ENCODE peak calls at places on chromosomes 4 and X, in ten cellular contexts. One of them, this sample, is unnamed. For H3K4me1, the result is how much of the 10 kb centered on the place peaks cover.

GRCh38 chr4:189840356-189840755 is 100.3 kb upstream of the FRG1 start:
- DNase-seq in IMR-90: no peak
- DNase-seq in adrenal gland: no peak
- DNase-seq in HCT116: no peak
- DNase-seq in H1: no peak
- DNase-seq in GM12878: no peak
- DNase-seq in suprapubic skin: no peak
- DNase-seq in tibial nerve: no peak
- DNase-seq in prostate gland: no peak
- DNase-seq in body of pancreas: no peak
- DNase-seq in this sample: no peak

GRCh38 chrX:136210243-136210642 is 41.0 kb downstream of the MAP7D3 start:
- DNase-seq in tibial nerve: no peak
- DNase-seq in suprapubic skin: no peak
- DNase-seq in body of pancreas: no peak
- DNase-seq in HCT116: no peak
- DNase-seq in adrenal gland: no peak
- DNase-seq in IMR-90: no peak
- DNase-seq in H1: no peak
- DNase-seq in GM12878: no peak
- DNase-seq in prostate gland: no peak
- DNase-seq in this sample: no peak

GRCh38 chr4:17168571-17168970 is 270.1 kb upstream of the LDB2 start:
- DNase-seq in IMR-90: peak
- DNase-seq in HCT116: no peak
- DNase-seq in GM12878: no peak
- DNase-seq in body of pancreas: no peak
- DNase-seq in H1: no peak
- DNase-seq in prostate gland: no peak
- DNase-seq in tibial nerve: no peak
- DNase-seq in suprapubic skin: no peak
- DNase-seq in adrenal gland: no peak
- DNase-seq in this sample: no peak

GRCh38 chr4:120939693-120940092 is 17.2 kb upstream of the PRDM5 start:
- DNase-seq in IMR-90: no peak
- DNase-seq in prostate gland: no peak
- DNase-seq in adrenal gland: no peak
- DNase-seq in HCT116: no peak
- DNase-seq in suprapubic skin: no peak
- DNase-seq in H1: no peak
- DNase-seq in tibial nerve: no peak
- DNase-seq in GM12878: no peak
- DNase-seq in body of pancreas: no peak
- DNase-seq in this sample: no peak

GRCh38 chr4:174316954-174317353 is 33.2 kb downstream of the CEP44 start:
- DNase-seq in prostate gland: no peak
- DNase-seq in tibial nerve: no peak
- DNase-seq in suprapubic skin: no peak
- DNase-seq in IMR-90: peak
- DNase-seq in adrenal gland: no peak
- DNase-seq in GM12878: no peak
- DNase-seq in body of pancreas: no peak
- DNase-seq in HCT116: no peak
- DNase-seq in H1: no peak
- DNase-seq in this sample: no peak

GRCh38 chr4:123217676-123218075 is 178.9 kb upstream of the SPRY1 start:
- DNase-seq in body of pancreas: no peak
- DNase-seq in GM12878: no peak
- DNase-seq in IMR-90: no peak
- DNase-seq in H1: no peak
- DNase-seq in prostate gland: no peak
- DNase-seq in adrenal gland: no peak
- DNase-seq in suprapubic skin: no peak
- DNase-seq in HCT116: no peak
- DNase-seq in tibial nerve: no peak
- DNase-seq in this sample: no peak

GRCh38 chrX:17023670-17024069 is 77.2 kb downstream of the REPS2 start:
- DNase-seq in H1: no peak
- DNase-seq in prostate gland: no peak
- DNase-seq in tibial nerve: no peak
- DNase-seq in body of pancreas: no peak
- DNase-seq in IMR-90: no peak
- DNase-seq in HCT116: no peak
- DNase-seq in suprapubic skin: no peak
- DNase-seq in GM12878: no peak
- DNase-seq in adrenal gland: no peak
- DNase-seq in this sample: no peak

GRCh38 chrX:140709421-140709846 is at the start of gene LINC00632:
- DNase-seq in HCT116: no peak
- DNase-seq in prostate gland: no peak
- DNase-seq in body of pancreas: no peak
- DNase-seq in adrenal gland: no peak
- DNase-seq in H1: no peak
- DNase-seq in suprapubic skin: no peak
- DNase-seq in IMR-90: no peak
- DNase-seq in GM12878: no peak
- DNase-seq in tibial nerve: no peak
- DNase-seq in this sample: no peak

GRCh38 chr4:119070301-119070700 is 65.3 kb upstream of the MYOZ2 start:
- DNase-seq in GM12878: no peak
- DNase-seq in tibial nerve: no peak
- DNase-seq in IMR-90: no peak
- DNase-seq in body of pancreas: no peak
- DNase-seq in prostate gland: peak
- DNase-seq in suprapubic skin: no peak
- DNase-seq in HCT116: no peak
- DNase-seq in adrenal gland: no peak
- DNase-seq in H1: no peak
- DNase-seq in this sample: no peak

GRCh38 chrX:10022580-10023245 is 55.6 kb downstream of the CLDN34 start:
- DNase-seq in HCT116: no peak
- DNase-seq in adrenal gland: no peak
- DNase-seq in H1: no peak
- DNase-seq in GM12878: no peak
- DNase-seq in IMR-90: peak
- DNase-seq in body of pancreas: peak
- DNase-seq in prostate gland: no peak
- DNase-seq in tibial nerve: no peak
- DNase-seq in suprapubic skin: peak
- DNase-seq in this sample: no peak

GRCh38 chr4:102560743-102561341 is 59.7 kb downstream of the NFKB1 start:
- DNase-seq in HCT116: no peak
- DNase-seq in adrenal gland: no peak
- DNase-seq in suprapubic skin: no peak
- DNase-seq in body of pancreas: no peak
- DNase-seq in tibial nerve: no peak
- DNase-seq in H1: no peak
- DNase-seq in IMR-90: no peak
- DNase-seq in GM12878: no peak
- DNase-seq in prostate gland: no peak
- DNase-seq in this sample: no peak

GRCh38 chr4:102566426-102566825 is 65.3 kb downstream of the NFKB1 start:
- DNase-seq in IMR-90: no peak
- DNase-seq in GM12878: no peak
- DNase-seq in H1: no peak
- DNase-seq in adrenal gland: no peak
- DNase-seq in body of pancreas: no peak
- DNase-seq in HCT116: no peak
- DNase-seq in prostate gland: no peak
- DNase-seq in tibial nerve: no peak
- DNase-seq in suprapubic skin: no peak
- DNase-seq in this sample: no peak

GRCh38 chr4:102560115-102560514 is 59.0 kb downstream of the NFKB1 start:
- DNase-seq in HCT116: no peak
- DNase-seq in body of pancreas: no peak
- DNase-seq in H1: no peak
- DNase-seq in tibial nerve: no peak
- DNase-seq in prostate gland: no peak
- DNase-seq in suprapubic skin: no peak
- DNase-seq in adrenal gland: no peak
- DNase-seq in GM12878: no peak
- DNase-seq in IMR-90: no peak
- DNase-seq in this sample: no peak

GRCh38 chr4:102562995-102563394 is 61.8 kb downstream of the NFKB1 start:
- DNase-seq in suprapubic skin: no peak
- DNase-seq in body of pancreas: no peak
- DNase-seq in GM12878: no peak
- DNase-seq in adrenal gland: no peak
- DNase-seq in HCT116: no peak
- DNase-seq in tibial nerve: no peak
- DNase-seq in IMR-90: peak
- DNase-seq in H1: no peak
- DNase-seq in prostate gland: no peak
- DNase-seq in this sample: no peak

DNA sequence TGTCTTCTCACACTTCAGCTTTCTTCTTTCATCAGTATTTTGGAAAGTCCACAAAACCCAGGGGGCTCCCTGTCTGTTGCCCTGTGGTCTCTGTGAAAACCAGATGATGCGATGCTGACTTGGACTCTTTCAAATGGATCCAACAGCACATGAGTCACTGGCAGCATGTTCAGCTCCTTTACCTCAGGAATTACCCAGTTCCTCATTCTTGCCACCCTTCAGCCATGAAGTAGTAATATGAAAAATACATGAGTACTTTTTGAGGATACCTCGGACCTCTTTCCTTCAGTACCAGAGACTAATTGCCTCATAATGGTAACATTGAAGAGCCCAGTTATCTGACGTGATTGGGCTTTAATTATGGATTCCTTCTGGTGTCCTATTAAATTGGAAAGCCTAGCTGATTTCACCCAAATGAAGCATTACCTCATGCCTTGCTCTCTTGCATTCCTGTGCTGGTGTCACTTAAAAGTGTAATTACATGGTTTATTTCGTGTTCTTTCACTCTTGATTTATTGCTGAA is 63.3 kb downstream of the NFKB1 start:
- DNase-seq in suprapubic skin: no peak
- DNase-seq in H1: no peak
- DNase-seq in HCT116: no peak
- DNase-seq in body of pancreas: no peak
- DNase-seq in GM12878: peak
- DNase-seq in IMR-90: peak
- DNase-seq in tibial nerve: no peak
- DNase-seq in prostate gland: no peak
- DNase-seq in adrenal gland: no peak
- DNase-seq in this sample: no peak
- TF ChIP-seq POLR2A in suprapubic skin: no peak
- TF ChIP-seq POLR2A in H1: no peak
- TF ChIP-seq POLR2A in HCT116: no peak
- TF ChIP-seq POLR2A in body of pancreas: no peak
- TF ChIP-seq POLR2A in GM12878: no peak
- TF ChIP-seq POLR2A in IMR-90: no peak
- TF ChIP-seq POLR2A in tibial nerve: no peak
- TF ChIP-seq POLR2A in prostate gland: no peak
- TF ChIP-seq POLR2A in adrenal gland: no peak
- TF ChIP-seq POLR2A in this sample: no peak

DNA sequence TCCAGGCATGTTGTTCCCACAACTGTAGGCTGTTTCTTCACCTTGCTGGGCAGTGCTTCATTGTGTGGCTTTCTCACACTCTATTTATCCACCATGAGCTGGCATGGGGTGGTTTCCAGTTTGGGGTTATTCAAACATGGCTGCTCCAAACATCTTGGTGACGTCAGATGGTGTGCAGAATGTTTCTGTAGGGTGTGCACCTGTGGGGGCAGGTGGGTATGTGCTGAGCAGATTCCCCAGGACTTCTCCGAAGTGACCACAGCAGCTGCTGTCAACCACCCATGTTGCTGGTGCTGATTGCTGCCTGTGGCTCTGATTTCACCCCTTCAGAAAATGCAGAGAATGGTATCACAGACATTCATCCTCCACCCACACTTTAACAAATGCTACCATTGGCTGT is 5.0 kb upstream of the PSAPL1 start:
- DNase-seq in HCT116: no peak
- DNase-seq in H1: no peak
- DNase-seq in adrenal gland: no peak
- DNase-seq in prostate gland: no peak
- DNase-seq in GM12878: no peak
- DNase-seq in tibial nerve: no peak
- DNase-seq in IMR-90: no peak
- DNase-seq in body of pancreas: no peak
- DNase-seq in suprapubic skin: no peak
- DNase-seq in this sample: no peak
- H3K4me1 ChIP-seq in HCT116: under half
- H3K4me1 ChIP-seq in H1: under half
- H3K4me1 ChIP-seq in adrenal gland: under half
- H3K4me1 ChIP-seq in prostate gland: under half
- H3K4me1 ChIP-seq in GM12878: under half
- H3K4me1 ChIP-seq in tibial nerve: under half
- H3K4me1 ChIP-seq in IMR-90: under half
- H3K4me1 ChIP-seq in body of pancreas: under half
- H3K4me1 ChIP-seq in suprapubic skin: under half
- H3K4me1 ChIP-seq in this sample: under half

GRCh38 chr4:77854431-77855111 is 8.1 kb upstream of the MRPL1 start:
- DNase-seq in body of pancreas: no peak
- DNase-seq in IMR-90: no peak
- DNase-seq in suprapubic skin: no peak
- DNase-seq in GM12878: no peak
- DNase-seq in HCT116: no peak
- DNase-seq in prostate gland: no peak
- DNase-seq in tibial nerve: no peak
- DNase-seq in adrenal gland: no peak
- DNase-seq in H1: no peak
- DNase-seq in this sample: no peak

GRCh38 chr4:77849278-77849965 is 13.2 kb upstream of the MRPL1 start:
- DNase-seq in adrenal gland: no peak
- DNase-seq in H1: no peak
- DNase-seq in suprapubic skin: no peak
- DNase-seq in GM12878: no peak
- DNase-seq in body of pancreas: no peak
- DNase-seq in prostate gland: no peak
- DNase-seq in HCT116: no peak
- DNase-seq in tibial nerve: no peak
- DNase-seq in IMR-90: no peak
- DNase-seq in this sample: no peak

GRCh38 chr4:77856152-77856551 is 6.5 kb upstream of the MRPL1 start:
- DNase-seq in prostate gland: no peak
- DNase-seq in GM12878: no peak
- DNase-seq in suprapubic skin: no peak
- DNase-seq in adrenal gland: no peak
- DNase-seq in tibial nerve: no peak
- DNase-seq in HCT116: no peak
- DNase-seq in IMR-90: no peak
- DNase-seq in H1: no peak
- DNase-seq in body of pancreas: no peak
- DNase-seq in this sample: no peak

GRCh38 chr4:77852892-77853495 is 9.6 kb upstream of the MRPL1 start:
- DNase-seq in IMR-90: no peak
- DNase-seq in body of pancreas: no peak
- DNase-seq in tibial nerve: no peak
- DNase-seq in adrenal gland: no peak
- DNase-seq in suprapubic skin: no peak
- DNase-seq in HCT116: no peak
- DNase-seq in H1: no peak
- DNase-seq in prostate gland: no peak
- DNase-seq in GM12878: peak
- DNase-seq in this sample: no peak
- H3K27ac ChIP-seq in IMR-90: no peak
- H3K27ac ChIP-seq in body of pancreas: no peak
- H3K27ac ChIP-seq in tibial nerve: no peak
- H3K27ac ChIP-seq in adrenal gland: no peak
- H3K27ac ChIP-seq in suprapubic skin: no peak
- H3K27ac ChIP-seq in HCT116: no peak
- H3K27ac ChIP-seq in H1: no peak
- H3K27ac ChIP-seq in prostate gland: no peak
- H3K27ac ChIP-seq in GM12878: no peak
- H3K27ac ChIP-seq in this sample: no peak

GRCh38 chr4:68906238-68907137 is 45.1 kb downstream of the UGT2A3 start:
- DNase-seq in adrenal gland: no peak
- DNase-seq in suprapubic skin: no peak
- DNase-seq in prostate gland: peak
- DNase-seq in tibial nerve: no peak
- DNase-seq in GM12878: no peak
- DNase-seq in IMR-90: no peak
- DNase-seq in H1: peak
- DNase-seq in body of pancreas: peak
- DNase-seq in HCT116: no peak
- DNase-seq in this sample: peak
- TF ChIP-seq POLR2A in adrenal gland: no peak
- TF ChIP-seq POLR2A in suprapubic skin: no peak
- TF ChIP-seq POLR2A in prostate gland: no peak
- TF ChIP-seq POLR2A in tibial nerve: no peak
- TF ChIP-seq POLR2A in GM12878: no peak
- TF ChIP-seq POLR2A in IMR-90: no peak
- TF ChIP-seq POLR2A in H1: peak
- TF ChIP-seq POLR2A in body of pancreas: peak
- TF ChIP-seq POLR2A in HCT116: no peak
- TF ChIP-seq POLR2A in this sample: no peak